ENCODE peak calls at places on chromosomes 11 and 22, in four cellular contexts. C is heart right ventricle, R is right atrium auricular region, V is esophagus squamous epithelium. X is an unnamed sample.

GRCh38 chr22:37854946-37855345 is 5.7 kb downstream of the EIF3L start:
- DNase-seq in C (no peak), R (no peak), V (no peak), X (no peak)

GRCh38 chr11:120539681-120540369 is 28.3 kb downstream of the GRIK4 start:
- DNase-seq in C (no peak), R (no peak), V (no peak), X (no peak)

GRCh38 chr11:86781546-86781945 is 18.8 kb upstream of the PRSS23 start:
- DNase-seq in C (no peak), R (no peak), V (no peak), X (no peak)

GRCh38 chr11:73866095-73866579 is 10.5 kb downstream of the COA4 start:
- DNase-seq in C (no peak), R (no peak), V (no peak), X (no peak)

GRCh38 chr11:75576445-75577049 is 14.5 kb downstream of the SERPINH1 start:
- DNase-seq in C (no peak), R (no peak), V (no peak), X (peak)

GRCh38 chr11:46633291-46634217 is 16.2 kb downstream of the ATG13 start:
- DNase-seq in C (no peak), R (no peak), V (no peak), X (no peak)

GRCh38 chr11:120952503-120953229 is 71.2 kb upstream of the TBCEL start:
- DNase-seq in C (peak), R (no peak), V (peak), X (peak)

GRCh38 chr11:10925149-10925926 is 67.5 kb upstream of the ZBED5 start:
- DNase-seq in C (no peak), R (no peak), V (no peak), X (no peak)

GRCh38 chr11:12963789-12964536 is 45.2 kb upstream of the RASSF10 start:
- DNase-seq in C (peak), R (peak), V (no peak), X (peak)

GRCh38 chr11:38839076-38839475 is 2241.0 kb upstream of the RAG2 start:
- DNase-seq in C (no peak), R (no peak), V (no peak), X (no peak)

GRCh38 chr22:28230682-28231081 is 311.6 kb upstream of the PITPNB start:
- DNase-seq in C (no peak), R (no peak), V (no peak), X (no peak)

GRCh38 chr11:30165652-30166051 is 65.2 kb upstream of the FSHB start:
- DNase-seq in C (no peak), R (no peak), V (no peak), X (no peak)

GRCh38 chr22:27987557-27987956 is 68.5 kb upstream of the PITPNB start:
- DNase-seq in C (no peak), R (peak), V (no peak), X (no peak)

GRCh38 chr11:859394-860131 is 16.9 kb downstream of the TSPAN4 start:
- DNase-seq in C (peak), R (peak), V (no peak), X (peak)

GRCh38 chr11:64305691-64306562 is 603 bp downstream of the ESRRA start:
- DNase-seq in C (peak), R (peak), V (peak), X (peak)

GRCh38 chr11:115720537-115721308 is 216.5 kb upstream of the CADM1 start:
- DNase-seq in C (no peak), R (no peak), V (no peak), X (no peak)

GRCh38 chr11:70542406-70542805 is 144.1 kb downstream of the CTTN start:
- DNase-seq in C (no peak), R (no peak), V (no peak), X (peak)

GRCh38 chr11:73141031-73141308 is 1.1 kb downstream of the FCHSD2 start:
- DNase-seq in C (no peak), R (no peak), V (no peak), X (peak)

GRCh38 chr11:63951779-63952536 is 13.2 kb downstream of the NAA40 start:
- DNase-seq in C (no peak), R (no peak), V (no peak), X (no peak)

GRCh38 chr22:27542602-27543001 is 259.0 kb downstream of the MN1 start:
- DNase-seq in C (no peak), R (no peak), V (no peak), X (no peak)